ENCODE peak calls at places on chromosomes 2 and 18, in six cellular contexts. K is HCT116; V is body of pancreas; T is psoas muscle; Y is astrocyte; O is effector memory CD4-positive, alpha-beta T cell. C is an unnamed sample.
A peak's percentile ranks its signal among the peaks of the same experiment; 100 is the strongest.

GRCh38 chr2:100200985-100201384 is 58.6 kb upstream of the AFF3 start:
- DNase-seq in V (no peak), T (no peak), K (no peak), Y (peak; percentile 58), O (no peak), C (no peak)

GRCh38 chr2:172403402-172403801 is 24.0 kb upstream of the ITGA6 start:
- DNase-seq in K (no peak), Y (no peak), T (no peak), O (no peak), V (no peak), C (no peak)

GRCh38 chr2:165305391-165306096 is 66.3 kb downstream of the SCN2A start:
- DNase-seq in T (no peak), V (no peak), O (no peak), K (no peak), Y (peak; percentile 68), C (no peak)

GRCh38 chr2:229296561-229296960 is 25.5 kb upstream of the PID1 start:
- DNase-seq in K (no peak), O (no peak), Y (no peak), T (no peak), V (no peak), C (no peak)

GRCh38 chr18:1779587-1779986 is 791.7 kb downstream of the METTL4 start:
- DNase-seq in V (no peak), T (no peak), K (no peak), O (no peak), Y (no peak), C (no peak)

GRCh38 chr2:71609029-71609428 is 155.7 kb downstream of the DYSF start:
- DNase-seq in O (no peak), T (peak; percentile 35), K (no peak), Y (no peak), V (peak; percentile 2), C (no peak)

GRCh38 chr18:64929026-64929425 is 780.1 kb upstream of the LINC00305 start:
- DNase-seq in Y (peak; percentile 37), V (no peak), K (no peak), T (no peak), O (no peak), C (no peak)

GRCh38 chr18:22167471-22168151 is 1.8 kb upstream of the GATA6 start:
- DNase-seq in K (no peak), V (peak; percentile 71), Y (no peak), O (no peak), T (no peak), C (no peak)

GRCh38 chr2:206979922-206980321 is 40.6 kb downstream of the CPO start:
- DNase-seq in O (no peak), K (no peak), Y (no peak), T (no peak), V (no peak), C (no peak)

GRCh38 chr18:40431071-40431998 is 1523.7 kb upstream of the PIK3C3 start:
- DNase-seq in Y (no peak), V (no peak), K (no peak), T (no peak), O (no peak), C (no peak)

GRCh38 chr2:40220177-40220925 is 231.5 kb downstream of the SLC8A1 start:
- DNase-seq in Y (peak; percentile 56), T (no peak), O (no peak), K (no peak), V (no peak), C (no peak)

GRCh38 chr2:95351080-95351915 is 51.2 kb upstream of the FAHD2A start:
- DNase-seq in V (no peak), K (no peak), Y (no peak), T (peak; percentile 23), O (no peak), C (no peak)

GRCh38 chr2:181953773-181954537 is 31.7 kb upstream of the PPP1R1C start:
- DNase-seq in Y (peak; percentile 50), V (peak; percentile 79), O (peak; percentile 45), T (peak; percentile 58), K (peak; percentile 83), C (peak; percentile 6)

GRCh38 chr2:203498161-203498560 is 36.9 kb downstream of the RAPH1 start:
- DNase-seq in T (no peak), K (peak; percentile 76), V (no peak), Y (peak; percentile 85), O (no peak), C (no peak)

GRCh38 chr2:101002562-101003277 is 631 bp downstream of the RPL31 start:
- DNase-seq in Y (no peak), K (no peak), T (no peak), O (no peak), V (no peak), C (no peak)

GRCh38 chr2:109402980-109403840 is 210.6 kb downstream of the SEPTIN10 start:
- DNase-seq in K (no peak), V (no peak), Y (no peak), O (no peak), T (no peak), C (no peak)

GRCh38 chr2:146295080-146295670 is 1549.7 kb upstream of the ACVR2A start:
- DNase-seq in Y (peak; percentile 11), O (no peak), K (no peak), V (no peak), T (no peak), C (no peak)

GRCh38 chr2:174326880-174327558 is 7.7 kb upstream of the SP9 start:
- DNase-seq in T (no peak), O (no peak), Y (no peak), V (no peak), K (no peak), C (no peak)
- H3K4me3 ChIP-seq in T (peak overlapping the region; percentile 75), O (peak overlapping the region; percentile 39), Y (peak overlapping the region; percentile 51), V (no peak overlapping the region), K (no peak overlapping the region), C (peak overlapping the region; percentile 64)

GRCh38 chr2:85886141-85886540 is 2.6 kb downstream of the ST3GAL5 start:
- DNase-seq in T (no peak), V (no peak), K (no peak), Y (no peak), O (no peak), C (no peak)
- H3K27ac ChIP-seq in T (peak overlapping the region; percentile 96), V (no peak overlapping the region), K (no peak overlapping the region), Y (peak overlapping the region; percentile 19), O (no peak overlapping the region), C (peak overlapping the region; percentile 25)

DNA sequence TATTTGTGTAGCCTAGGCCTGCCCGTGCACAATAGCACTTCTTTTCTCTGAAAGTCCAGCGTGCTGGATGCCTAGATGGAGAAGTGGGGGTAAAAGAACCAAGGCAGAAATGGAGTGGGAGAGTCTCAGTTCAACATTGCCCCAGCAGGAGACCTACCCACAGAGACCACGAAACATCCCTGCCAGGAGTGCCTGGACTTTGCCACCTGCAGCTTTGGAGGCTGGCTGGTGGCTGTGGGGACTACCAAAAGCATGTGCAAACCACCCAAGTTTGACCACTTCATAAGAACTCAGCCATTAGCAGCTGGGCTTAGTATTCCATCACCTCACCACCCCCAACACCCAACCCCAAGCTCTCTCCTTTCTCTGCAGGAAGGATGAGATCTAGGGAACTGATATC is 416.9 kb upstream of the ID2 start:
- DNase-seq in Y (no peak), T (no peak), K (no peak), V (no peak), O (no peak), C (no peak)
- H3K4me3 ChIP-seq in Y (no peak overlapping the region), T (no peak overlapping the region), K (no peak overlapping the region), V (no peak overlapping the region), O (no peak overlapping the region), C (no peak overlapping the region)

DNA sequence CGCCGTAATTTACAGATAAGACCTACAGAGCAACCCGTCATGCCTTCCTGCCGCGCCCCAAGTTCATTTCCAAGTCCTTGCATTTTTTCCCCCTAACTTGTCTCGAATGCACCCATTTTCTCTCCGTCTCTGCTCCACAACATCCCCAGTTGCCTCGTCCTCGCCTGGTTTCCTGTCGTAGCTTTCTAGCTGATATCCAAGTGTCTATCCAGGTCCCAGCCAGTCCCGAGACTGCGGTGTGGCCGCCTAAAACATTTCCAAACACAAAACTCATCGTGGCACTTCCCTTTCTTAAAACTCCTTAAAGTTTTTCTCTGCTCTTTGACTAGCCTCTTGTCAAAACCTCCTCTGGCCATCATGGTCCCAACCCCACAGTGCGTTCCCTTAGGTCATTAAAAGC is 1.2 kb upstream of the BARD1 start:
- DNase-seq in V (peak; percentile 7), Y (no peak), O (no peak), T (no peak), K (no peak), C (no peak)
- H3K27ac ChIP-seq in V (no peak overlapping the region), Y (no peak overlapping the region), O (no peak overlapping the region), T (peak overlapping the region; percentile 83), K (no peak overlapping the region), C (peak overlapping the region; percentile 69)

DNA sequence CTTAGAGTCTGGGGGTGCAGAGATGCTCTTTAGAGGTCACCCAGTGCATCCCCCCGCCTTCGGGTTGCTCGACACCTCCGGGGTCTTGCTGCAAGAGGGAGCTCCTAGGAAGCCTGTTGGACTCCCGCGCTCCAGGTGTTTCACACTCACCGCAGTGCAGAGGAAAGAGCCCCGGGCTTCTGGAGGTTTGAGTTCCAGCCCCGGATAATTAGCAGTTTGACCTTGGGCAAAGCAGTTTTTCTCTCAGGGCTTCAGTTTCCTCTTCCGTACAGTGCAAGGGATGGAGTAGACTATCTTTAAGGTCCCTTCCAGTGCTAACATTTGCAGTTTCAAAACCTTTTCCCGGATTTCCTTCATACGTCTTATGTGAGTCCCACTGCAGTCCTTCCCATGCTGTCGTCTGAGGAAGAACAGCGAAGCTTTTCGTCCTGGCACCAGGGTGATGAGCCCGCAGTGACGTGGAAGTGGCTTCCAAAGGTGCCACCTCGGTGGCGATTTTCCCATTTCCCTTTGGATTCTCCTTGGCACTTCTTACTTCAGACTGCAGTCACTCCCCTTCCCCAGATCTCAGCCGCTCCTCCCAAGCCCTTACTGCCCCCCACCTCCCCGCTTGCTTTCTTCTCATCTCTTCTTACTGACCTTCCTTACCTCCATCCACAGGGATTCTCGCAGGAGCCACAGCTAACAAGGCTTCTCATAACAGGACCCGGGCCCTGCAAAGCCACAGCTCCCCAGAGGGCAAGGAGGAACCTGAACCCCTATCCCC is 585 bp downstream of the PNKD start:
- DNase-seq in Y (no peak), T (no peak), V (peak; percentile 38), K (no peak), O (no peak), C (no peak)
- H3K4me3 ChIP-seq in Y (peak overlapping the region; percentile 73), T (peak overlapping the region; percentile 88), V (peak overlapping the region; percentile 93), K (peak overlapping the region; percentile 97), O (peak overlapping the region; percentile 67), C (peak overlapping the region; percentile 84)

GRCh38 chr2:32262105-32262504 is 2.6 kb downstream of the NLRC4 start:
- DNase-seq in V (no peak), K (no peak), Y (no peak), T (no peak), O (no peak), C (no peak)

GRCh38 chr2:32264422-32265149 is at the start of gene NLRC4:
- DNase-seq in O (no peak), T (no peak), Y (no peak), V (no peak), K (no peak), C (no peak)
- H3K27ac ChIP-seq in O (no peak within 1 kb of the TSS), T (no peak within 1 kb of the TSS), Y (no peak within 1 kb of the TSS), V (peak within 1 kb of the TSS; percentile 41), K (no peak within 1 kb of the TSS), C (peak within 1 kb of the TSS; percentile 7)

DNA sequence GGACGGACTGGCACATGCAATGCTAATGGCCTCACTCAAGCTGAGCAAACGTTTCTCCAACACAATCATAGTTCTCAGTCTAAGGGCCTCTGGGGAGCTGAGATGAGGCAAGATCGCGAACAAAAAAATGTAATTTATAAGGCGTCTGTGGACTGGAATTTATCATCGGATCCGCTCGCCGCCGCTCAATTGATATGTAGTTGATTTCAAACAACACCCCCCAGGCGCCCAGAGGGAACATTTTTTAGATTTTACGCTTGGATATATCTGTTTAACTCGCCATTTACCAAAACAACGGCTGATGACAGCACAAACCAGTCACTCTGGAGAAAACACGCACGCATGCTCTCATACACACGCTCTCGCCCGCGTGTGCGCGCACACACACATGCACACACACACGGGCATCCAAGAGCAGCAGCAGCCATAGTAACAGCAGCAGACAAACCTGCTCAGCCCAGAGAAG is 335.8 kb downstream of the SMAD2 start:
- DNase-seq in O (no peak), V (no peak), T (no peak), K (no peak), Y (no peak), C (no peak)
- H3K4me3 ChIP-seq in O (no peak overlapping the region), V (no peak overlapping the region), T (no peak overlapping the region), K (no peak overlapping the region), Y (no peak overlapping the region), C (no peak overlapping the region)

C was measured in thoracic aorta.